ENCODE peak calls at places on chromosomes 3 and 15, in ten cellular contexts. S is IMR-90, E is pancreas, T is trophoblast cell, P is right cardiac atrium, B is astrocyte, K is uterus, D is Peyer's patch, H is mammary epithelial cell, J is heart left ventricle. M is an unnamed sample.

GRCh38 chr15:29819979-29820801 is 2.1 kb downstream of the TJP1 start:
- DNase-seq in E (no peak), H (no peak), B (no peak), D (no peak), T (no peak), K (no peak), J (no peak), P (no peak), S (peak; percentile 28), M (no peak)

GRCh38 chr3:31288641-31289100 is 244.1 kb upstream of the STT3B start:
- DNase-seq in E (no peak), T (peak; percentile 84), S (peak; percentile 60), B (peak; percentile 77), D (no peak), K (peak; percentile 69), P (peak; percentile 62), H (peak; percentile 95), J (peak; percentile 30), M (peak; percentile 9)

GRCh38 chr3:79038057-79038456 is 729.7 kb downstream of the ROBO1 start:
- DNase-seq in H (no peak), B (no peak), J (no peak), P (no peak), K (no peak), T (no peak), S (peak; percentile 26), D (no peak), E (no peak), M (no peak)

GRCh38 chr15:33098082-33099058 is 96.1 kb downstream of the FMN1 start:
- DNase-seq in E (no peak), P (no peak), H (peak; percentile 74), J (no peak), D (no peak), K (no peak), T (peak; percentile 69), S (peak; percentile 91), B (peak; percentile 84), M (no peak)

GRCh38 chr15:62649793-62650420 is 392.6 kb upstream of the TPM1 start:
- DNase-seq in B (peak; percentile 57), K (no peak), E (no peak), H (peak; percentile 12), J (peak; percentile 56), P (peak; percentile 64), T (no peak), D (no peak), S (peak; percentile 58), M (no peak)

GRCh38 chr15:41233367-41233771 is 2.3 kb downstream of the CHP1 start:
- DNase-seq in B (peak; percentile 69), H (peak; percentile 62), J (no peak), P (no peak), D (no peak), K (no peak), E (no peak), T (peak; percentile 48), S (peak; percentile 86), M (no peak)

GRCh38 chr15:74060251-74060650 is 22.1 kb downstream of the GOLGA6A start:
- DNase-seq in J (no peak), D (peak; percentile 26), K (no peak), B (no peak), H (no peak), E (no peak), S (no peak), P (no peak), T (no peak), M (no peak)

GRCh38 chr3:135125171-135125801 is 330.2 kb downstream of the EPHB1 start:
- DNase-seq in E (no peak), T (peak; percentile 63), D (no peak), P (no peak), S (peak; percentile 27), K (no peak), B (peak; percentile 12), J (no peak), H (peak; percentile 1), M (peak; percentile 48)

DNA sequence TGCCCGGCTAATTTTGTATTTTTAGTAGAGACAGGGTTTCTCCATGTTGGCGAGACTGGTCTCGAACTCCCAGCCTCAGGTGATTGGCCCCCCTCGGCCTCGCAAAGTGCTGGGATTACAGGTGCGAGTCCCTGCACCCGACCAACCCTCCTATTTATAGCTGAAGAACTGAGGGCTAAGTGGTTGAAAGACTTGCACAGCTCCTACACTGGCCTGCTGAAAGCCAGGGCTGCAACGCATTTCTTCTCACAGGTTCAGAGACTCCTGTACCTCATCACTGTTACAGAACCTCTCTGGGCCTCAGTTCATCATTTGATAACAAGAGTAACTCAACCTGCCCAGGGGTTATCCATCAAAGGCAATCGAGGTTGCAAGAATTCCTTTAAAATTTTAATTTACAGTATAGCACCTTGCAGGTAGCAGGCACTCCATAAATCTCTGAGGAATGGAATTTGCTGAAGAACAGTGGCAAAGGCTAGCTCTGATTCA is 626.5 kb upstream of the TBL1XR1 start:
- DNase-seq in S (no peak), H (no peak), B (no peak), E (no peak), D (no peak), T (peak; percentile 69), J (no peak), P (no peak), K (no peak), M (no peak)
- H3K4me1 ChIP-seq in S (peaks cover 21% of the 10 kb centered on the region), H (peaks cover 29% of the 10 kb centered on the region), B (peaks cover 15% of the 10 kb centered on the region), E (peaks cover 5% of the 10 kb centered on the region), D (peaks cover 13% of the 10 kb centered on the region), T (peaks cover 17% of the 10 kb centered on the region), J (peaks cover 35% of the 10 kb centered on the region), P (peaks cover 9% of the 10 kb centered on the region), K (no peaks in the 10 kb centered on the region), M (no peaks in the 10 kb centered on the region)

GRCh38 chr3:187188931-187189330 is 8.4 kb upstream of the RTP1 start:
- DNase-seq in S (peak; percentile 49), H (no peak), T (no peak), D (no peak), P (no peak), K (no peak), B (peak; percentile 43), E (no peak), J (no peak), M (no peak)

GRCh38 chr3:187183903-187184302 is 13.4 kb upstream of the RTP1 start:
- DNase-seq in D (no peak), S (no peak), B (no peak), K (no peak), T (peak; percentile 53), E (no peak), P (no peak), J (no peak), H (no peak), M (no peak)

GRCh38 chr3:187185759-187186158 is 11.5 kb upstream of the RTP1 start:
- DNase-seq in D (no peak), J (no peak), T (no peak), S (no peak), E (no peak), P (no peak), B (no peak), H (no peak), K (no peak), M (no peak)

GRCh38 chr3:187186375-187186774 is 10.9 kb upstream of the RTP1 start:
- DNase-seq in J (no peak), S (no peak), E (no peak), H (no peak), P (no peak), T (no peak), D (no peak), K (no peak), B (no peak), M (no peak)

DNA sequence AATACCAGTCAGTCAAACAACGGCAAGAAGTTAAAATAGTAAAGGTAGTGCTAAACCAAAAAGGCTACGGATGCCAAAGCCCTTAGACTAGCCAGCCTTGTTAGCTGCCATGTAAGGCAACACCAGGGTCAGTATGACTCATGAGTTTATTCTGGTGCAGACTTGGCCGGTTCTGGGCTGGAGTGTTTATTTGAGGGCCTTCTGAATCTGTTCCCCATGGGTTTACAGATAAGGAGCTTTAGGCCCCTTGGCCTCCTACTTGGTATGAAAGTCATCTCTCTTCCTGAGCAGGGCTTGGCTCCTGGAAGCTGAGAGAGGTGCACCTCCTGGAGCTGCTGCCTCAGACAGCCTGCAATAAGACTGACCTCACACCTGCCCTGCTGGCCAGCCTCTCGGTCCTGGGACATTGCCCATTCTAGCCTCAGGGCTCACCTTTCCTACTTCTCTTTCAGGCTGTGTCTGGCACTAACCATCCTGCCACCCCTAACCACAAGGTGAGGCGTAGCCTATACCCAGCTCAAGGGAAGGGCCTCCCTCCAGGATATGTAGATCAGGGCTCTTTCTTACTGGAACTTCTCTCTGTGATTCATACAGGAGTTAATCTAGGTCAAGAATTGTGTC is 10.4 kb upstream of the RTP1 start:
- DNase-seq in J (peak; percentile 83), B (peak; percentile 98), S (peak; percentile 94), P (peak; percentile 77), T (peak; percentile 96), D (no peak), H (peak; percentile 83), E (no peak), K (peak; percentile 66), M (no peak)
- H3K4me3 ChIP-seq in J (no peak overlapping the region), B (no peak overlapping the region), S (no peak overlapping the region), P (no peak overlapping the region), T (no peak overlapping the region), D (no peak overlapping the region), H (no peak overlapping the region), E (no peak overlapping the region), K (no peak overlapping the region), M (no peak overlapping the region)

GRCh38 chr15:65082303-65082958 is 5.9 kb downstream of the KBTBD13 start:
- DNase-seq in B (no peak), E (no peak), H (no peak), T (no peak), P (peak; percentile 73), K (no peak), J (no peak), D (peak; percentile 70), S (no peak), M (no peak)

GRCh38 chr15:65081758-65082157 is 5.2 kb downstream of the KBTBD13 start:
- DNase-seq in J (no peak), H (peak; percentile 46), D (no peak), E (no peak), S (peak; percentile 31), P (peak; percentile 29), K (no peak), B (no peak), T (no peak), M (no peak)

GRCh38 chr15:65084500-65085206 is 8.1 kb downstream of the KBTBD13 start:
- DNase-seq in T (peak; percentile 31), E (no peak), K (no peak), P (no peak), S (no peak), D (no peak), B (peak; percentile 19), H (no peak), J (peak; percentile 36), M (no peak)

GRCh38 chr15:65085207-65085753 is 8.7 kb downstream of the KBTBD13 start:
- DNase-seq in K (no peak), S (no peak), E (no peak), B (no peak), J (peak; percentile 28), H (no peak), P (peak; percentile 55), D (no peak), T (no peak), M (no peak)

GRCh38 chr15:65083262-65083701 is 6.7 kb downstream of the KBTBD13 start:
- DNase-seq in D (no peak), T (no peak), P (no peak), J (peak; percentile 21), H (no peak), S (peak; percentile 74), E (no peak), K (peak; percentile 56), B (peak; percentile 45), M (no peak)
- H3K4me1 ChIP-seq in D (peaks cover 48% of the 10 kb centered on the region), T (peaks cover 5% of the 10 kb centered on the region), P (peaks cover 15% of the 10 kb centered on the region), J (peaks cover 54% of the 10 kb centered on the region), H (peaks cover 48% of the 10 kb centered on the region), S (peaks cover 19% of the 10 kb centered on the region), E (no peaks in the 10 kb centered on the region), K (peaks cover 22% of the 10 kb centered on the region), B (peaks cover 9% of the 10 kb centered on the region), M (peaks cover 24% of the 10 kb centered on the region)

GRCh38 chr3:65595222-65595996 is 443.3 kb downstream of the MAGI1 start:
- DNase-seq in S (no peak), T (no peak), P (no peak), H (no peak), E (no peak), J (no peak), D (no peak), K (no peak), B (no peak), M (no peak)

GRCh38 chr3:65596511-65597224 is 442.1 kb downstream of the MAGI1 start:
- DNase-seq in D (no peak), B (no peak), J (no peak), S (no peak), E (no peak), P (peak; percentile 35), K (no peak), T (no peak), H (no peak), M (no peak)

GRCh38 chr3:65595997-65596300 is 442.8 kb downstream of the MAGI1 start:
- DNase-seq in S (no peak), B (no peak), E (no peak), T (no peak), P (no peak), D (no peak), H (no peak), K (no peak), J (no peak), M (no peak)

GRCh38 chr3:65597952-65598413 is 440.7 kb downstream of the MAGI1 start:
- DNase-seq in E (no peak), S (no peak), B (no peak), J (no peak), K (no peak), D (no peak), H (no peak), T (no peak), P (no peak), M (no peak)

GRCh38 chr3:65597225-65597951 is 441.3 kb downstream of the MAGI1 start:
- DNase-seq in P (peak; percentile 50), S (peak; percentile 54), B (peak; percentile 51), E (peak; percentile 50), J (peak; percentile 39), K (no peak), T (no peak), D (peak; percentile 50), H (peak; percentile 73), M (peak; percentile 27)
- H3K4me3 ChIP-seq in P (peak overlapping the region; percentile 60), S (peak overlapping the region; percentile 28), B (peak overlapping the region; percentile 57), E (no peak overlapping the region), J (peak overlapping the region; percentile 39), K (peak overlapping the region; percentile 32), T (peak overlapping the region; percentile 49), D (no peak overlapping the region), H (peak overlapping the region; percentile 3), M (no peak overlapping the region)